ENCODE peak calls at places on chromosome 20, in seven cellular contexts. K, L, X, V, R, F and E are unnamed samples.

GRCh38 chr20:11948809-11949208 is 31.1 kb downstream of the BTBD3 start:
- DNase-seq in K (no peak), L (no peak), X (no peak), V (no peak), R (no peak), F (no peak), E (no peak)

GRCh38 chr20:38635721-38636285 is 34.2 kb downstream of the ARHGAP40 start:
- DNase-seq in K (no peak), L (no peak), X (no peak), V (no peak), R (peak), F (no peak), E (peak)

GRCh38 chr20:40370800-40371199 is 318.2 kb downstream of the MAFB start:
- DNase-seq in K (no peak), L (no peak), X (no peak), V (no peak), R (no peak), F (no peak), E (no peak)

GRCh38 chr20:45100563-45101245 is at the start of gene KCNS1:
- DNase-seq in K (no peak), L (no peak), X (no peak), V (no peak), R (no peak), F (peak), E (no peak)

GRCh38 chr20:4519530-4519929 is 202.2 kb upstream of the PRND start:
- DNase-seq in K (no peak), L (no peak), X (no peak), V (peak), R (peak), F (peak), E (peak)

GRCh38 chr20:29079769-29080690 is 2177.4 kb upstream of the DEFB115 start:
- DNase-seq in K (no peak), L (no peak), X (peak), V (no peak), R (no peak), F (no peak), E (no peak)

GRCh38 chr20:35952480-35953410 is 1.6 kb downstream of the SCAND1 start:
- DNase-seq in K (no peak), L (no peak), X (no peak), V (no peak), R (peak), F (no peak), E (peak)

GRCh38 chr20:10935658-10936057 is 261.9 kb upstream of the JAG1 start:
- DNase-seq in K (no peak), L (no peak), X (no peak), V (no peak), R (no peak), F (no peak), E (no peak)

GRCh38 chr20:62511300-62511914 is 35.6 kb upstream of the GATA5 start:
- DNase-seq in K (no peak), L (no peak), X (no peak), V (no peak), R (no peak), F (no peak), E (no peak)

GRCh38 chr20:47352332-47353223 is 3.9 kb downstream of the ZMYND8 start:
- DNase-seq in K (peak), L (no peak), X (no peak), V (no peak), R (no peak), F (no peak), E (peak)

GRCh38 chr20:52291109-52291508 is 99.5 kb upstream of the ZFP64 start:
- DNase-seq in K (no peak), L (no peak), X (no peak), V (no peak), R (no peak), F (no peak), E (no peak)

GRCh38 chr20:13009682-13010406 is 1.1 kb downstream of the SPTLC3 start:
- DNase-seq in K (no peak), L (no peak), X (peak), V (no peak), R (peak), F (no peak), E (peak)

GRCh38 chr20:8756410-8756809 is 312.5 kb upstream of the PLCB4 start:
- DNase-seq in K (no peak), L (no peak), X (no peak), V (no peak), R (peak), F (no peak), E (peak)

GRCh38 chr20:50817776-50818172 is 22.9 kb downstream of the BCAS4 start:
- DNase-seq in K (no peak), L (peak), X (peak), V (no peak), R (no peak), F (no peak), E (no peak)

GRCh38 chr20:44924526-44924925 is 14.7 kb downstream of the PABPC1L start:
- DNase-seq in K (no peak), L (no peak), X (no peak), V (no peak), R (no peak), F (no peak), E (no peak)